ENCODE peak calls at places on chromosomes 11 and 22, in four cellular contexts. J is amniotic stem cell; R is iPS-NIHi11; S is stimulated activated naive CD4-positive, alpha-beta T cell. V is an unnamed sample.

GRCh38 chr11:130201026-130201425 is 41.4 kb downstream of the ST14 start:
- DNase-seq in J (no peak), R (no peak), S (no peak), V (no peak)

GRCh38 chr11:14969922-14970323 is 2.2 kb downstream of the CALCA start:
- DNase-seq in J (no peak), R (peak), S (peak), V (no peak)

GRCh38 chr11:67356867-67357561 is 3.7 kb upstream of the POLD4 start:
- DNase-seq in J (peak), R (peak), S (peak), V (no peak)

GRCh38 chr22:29744902-29745301 is 21.9 kb downstream of the ZMAT5 start:
- DNase-seq in J (no peak), R (no peak), S (no peak), V (no peak)

GRCh38 chr11:32434387-32435151 is 770 bp downstream of the WT1 start:
- DNase-seq in J (no peak), R (peak), S (no peak), V (no peak)

GRCh38 chr11:621838-622237 is 2.9 kb downstream of the CDHR5 start:
- DNase-seq in J (no peak), R (no peak), S (no peak), V (no peak)

GRCh38 chr11:122105009-122105828 is 10.8 kb downstream of the BLID start:
- DNase-seq in J (no peak), R (peak), S (no peak), V (no peak)

GRCh38 chr22:33811208-33811607 is 109.1 kb downstream of the LARGE1 start:
- DNase-seq in J (no peak), R (no peak), S (no peak), V (no peak)

GRCh38 chr22:42704896-42705295 is 15.8 kb downstream of the A4GALT start:
- DNase-seq in J (no peak), R (peak), S (no peak), V (no peak)

GRCh38 chr11:119793335-119793984 is 64.5 kb upstream of the NECTIN1 start:
- DNase-seq in J (no peak), R (peak), S (no peak), V (no peak)

GRCh38 chr11:63613517-63614135 is 607 bp downstream of the PLAAT3 start:
- DNase-seq in J (no peak), R (peak), S (peak), V (no peak)

GRCh38 chr11:101583180-101584128 is at the start of gene TRPC6:
- DNase-seq in J (no peak), R (peak), S (no peak), V (no peak)

GRCh38 chr22:30308518-30309230 is 18.1 kb downstream of the TBC1D10A start:
- DNase-seq in J (no peak), R (no peak), S (no peak), V (no peak)

GRCh38 chr11:93267383-93267782 is 63.2 kb upstream of the DEUP1 start:
- DNase-seq in J (no peak), R (no peak), S (no peak), V (no peak)

GRCh38 chr11:79436911-79437273 is 3.9 kb downstream of the TENM4 start:
- DNase-seq in J (no peak), R (peak), S (no peak), V (no peak)

GRCh38 chr11:75509201-75509600 is 16.5 kb downstream of the GDPD5 start:
- DNase-seq in J (no peak), R (no peak), S (no peak), V (no peak)

GRCh38 chr11:33697997-33698396 is 2.6 kb downstream of the C11orf91 start:
- DNase-seq in J (no peak), R (no peak), S (no peak), V (no peak)

GRCh38 chr11:2664886-2665746 is 34.7 kb downstream of the KCNQ1OT1 start:
- DNase-seq in J (no peak), R (no peak), S (no peak), V (no peak)

GRCh38 chr11:133902506-133902905 is 54.3 kb downstream of the IGSF9B start:
- DNase-seq in J (no peak), R (no peak), S (no peak), V (no peak)

GRCh38 chr11:78449866-78450265 is 32.2 kb upstream of the GAB2 start:
- DNase-seq in J (no peak), R (no peak), S (no peak), V (peak)

GRCh38 chr11:63920870-63921417 is 4.0 kb upstream of the RCOR2 start:
- DNase-seq in J (no peak), R (peak), S (no peak), V (no peak)

GRCh38 chr11:120098503-120099054 is 39.3 kb downstream of the TRIM29 start:
- DNase-seq in J (no peak), R (no peak), S (no peak), V (no peak)

GRCh38 chr11:132257861-132258260 is 887.4 kb downstream of the NTM start:
- DNase-seq in J (no peak), R (no peak), S (no peak), V (no peak)

GRCh38 chr11:84549221-84549620 is 1077.9 kb downstream of the DLG2 start:
- DNase-seq in J (no peak), R (no peak), S (no peak), V (no peak)

GRCh38 chr11:46588131-46588530 is 5.7 kb downstream of the AMBRA1 start:
- DNase-seq in J (no peak), R (no peak), S (no peak), V (no peak)

V was measured in HS-27A.